ENCODE peak calls at places on chromosomes 2 and 18, in ten cellular contexts. One of them, this sample, is unnamed.

GRCh38 chr18:7626175-7626921 is 59.2 kb downstream of the PTPRM start:
- DNase-seq in choroid plexus epithelial cell: no peak
- DNase-seq in kidney glomerular epithelial cell: no peak
- DNase-seq in aorta: no peak
- DNase-seq in thyroid gland: no peak
- DNase-seq in SK-MEL-5: no peak
- DNase-seq in amniotic stem cell: no peak
- DNase-seq in activated gamma-delta T cell treated with Interleukin-2 at 50 U/mL for 16 hours: no peak
- DNase-seq in activated T-helper 1 cell treated with Interleukin-2 at 50 U/mL for 16 hours: no peak
- DNase-seq in NCI-H446: no peak
- DNase-seq in this sample: peak

GRCh38 chr2:138021154-138021553 is 56.9 kb downstream of the HNMT start:
- DNase-seq in choroid plexus epithelial cell: no peak
- DNase-seq in NCI-H446: no peak
- DNase-seq in activated T-helper 1 cell treated with Interleukin-2 at 50 U/mL for 16 hours: no peak
- DNase-seq in aorta: no peak
- DNase-seq in amniotic stem cell: no peak
- DNase-seq in kidney glomerular epithelial cell: no peak
- DNase-seq in thyroid gland: no peak
- DNase-seq in SK-MEL-5: no peak
- DNase-seq in activated gamma-delta T cell treated with Interleukin-2 at 50 U/mL for 16 hours: no peak
- DNase-seq in this sample: peak

GRCh38 chr2:20487030-20487391 is 40.1 kb downstream of the RHOB start:
- DNase-seq in amniotic stem cell: no peak
- DNase-seq in thyroid gland: no peak
- DNase-seq in activated T-helper 1 cell treated with Interleukin-2 at 50 U/mL for 16 hours: no peak
- DNase-seq in kidney glomerular epithelial cell: no peak
- DNase-seq in aorta: no peak
- DNase-seq in SK-MEL-5: no peak
- DNase-seq in activated gamma-delta T cell treated with Interleukin-2 at 50 U/mL for 16 hours: no peak
- DNase-seq in choroid plexus epithelial cell: no peak
- DNase-seq in NCI-H446: no peak
- DNase-seq in this sample: no peak

GRCh38 chr18:7748252-7749000 is 181.3 kb downstream of the PTPRM start:
- DNase-seq in thyroid gland: no peak
- DNase-seq in aorta: no peak
- DNase-seq in activated gamma-delta T cell treated with Interleukin-2 at 50 U/mL for 16 hours: no peak
- DNase-seq in kidney glomerular epithelial cell: no peak
- DNase-seq in choroid plexus epithelial cell: no peak
- DNase-seq in NCI-H446: no peak
- DNase-seq in activated T-helper 1 cell treated with Interleukin-2 at 50 U/mL for 16 hours: no peak
- DNase-seq in amniotic stem cell: no peak
- DNase-seq in SK-MEL-5: no peak
- DNase-seq in this sample: no peak

GRCh38 chr2:26976242-26976641 is 5.8 kb downstream of the MAPRE3 start:
- DNase-seq in choroid plexus epithelial cell: peak
- DNase-seq in thyroid gland: no peak
- DNase-seq in activated T-helper 1 cell treated with Interleukin-2 at 50 U/mL for 16 hours: no peak
- DNase-seq in aorta: no peak
- DNase-seq in amniotic stem cell: no peak
- DNase-seq in kidney glomerular epithelial cell: no peak
- DNase-seq in NCI-H446: no peak
- DNase-seq in SK-MEL-5: no peak
- DNase-seq in activated gamma-delta T cell treated with Interleukin-2 at 50 U/mL for 16 hours: no peak
- DNase-seq in this sample: no peak

GRCh38 chr2:118246726-118247125 is 158.5 kb downstream of the INSIG2 start:
- DNase-seq in activated gamma-delta T cell treated with Interleukin-2 at 50 U/mL for 16 hours: no peak
- DNase-seq in kidney glomerular epithelial cell: no peak
- DNase-seq in NCI-H446: peak
- DNase-seq in SK-MEL-5: peak
- DNase-seq in amniotic stem cell: no peak
- DNase-seq in thyroid gland: no peak
- DNase-seq in activated T-helper 1 cell treated with Interleukin-2 at 50 U/mL for 16 hours: no peak
- DNase-seq in aorta: no peak
- DNase-seq in choroid plexus epithelial cell: no peak
- DNase-seq in this sample: no peak

GRCh38 chr2:130874512-130874911 is 37.8 kb downstream of the ARHGEF4 start:
- DNase-seq in choroid plexus epithelial cell: no peak
- DNase-seq in thyroid gland: no peak
- DNase-seq in SK-MEL-5: no peak
- DNase-seq in activated gamma-delta T cell treated with Interleukin-2 at 50 U/mL for 16 hours: no peak
- DNase-seq in kidney glomerular epithelial cell: no peak
- DNase-seq in amniotic stem cell: no peak
- DNase-seq in aorta: no peak
- DNase-seq in activated T-helper 1 cell treated with Interleukin-2 at 50 U/mL for 16 hours: no peak
- DNase-seq in NCI-H446: no peak
- DNase-seq in this sample: no peak

GRCh38 chr2:49616800-49617199 is 462.5 kb upstream of the FSHR start:
- DNase-seq in kidney glomerular epithelial cell: peak
- DNase-seq in activated gamma-delta T cell treated with Interleukin-2 at 50 U/mL for 16 hours: no peak
- DNase-seq in thyroid gland: no peak
- DNase-seq in aorta: no peak
- DNase-seq in SK-MEL-5: peak
- DNase-seq in NCI-H446: peak
- DNase-seq in amniotic stem cell: no peak
- DNase-seq in activated T-helper 1 cell treated with Interleukin-2 at 50 U/mL for 16 hours: no peak
- DNase-seq in choroid plexus epithelial cell: peak
- DNase-seq in this sample: peak

GRCh38 chr2:10732924-10733583 is 11.6 kb downstream of the ATP6V1C2 start:
- DNase-seq in amniotic stem cell: no peak
- DNase-seq in NCI-H446: no peak
- DNase-seq in choroid plexus epithelial cell: no peak
- DNase-seq in activated gamma-delta T cell treated with Interleukin-2 at 50 U/mL for 16 hours: no peak
- DNase-seq in SK-MEL-5: no peak
- DNase-seq in activated T-helper 1 cell treated with Interleukin-2 at 50 U/mL for 16 hours: no peak
- DNase-seq in thyroid gland: no peak
- DNase-seq in aorta: no peak
- DNase-seq in kidney glomerular epithelial cell: no peak
- DNase-seq in this sample: no peak

GRCh38 chr2:63811063-63811462 is 30.6 kb upstream of the UGP2 start:
- DNase-seq in choroid plexus epithelial cell: no peak
- DNase-seq in SK-MEL-5: no peak
- DNase-seq in activated T-helper 1 cell treated with Interleukin-2 at 50 U/mL for 16 hours: no peak
- DNase-seq in amniotic stem cell: no peak
- DNase-seq in aorta: no peak
- DNase-seq in thyroid gland: no peak
- DNase-seq in NCI-H446: no peak
- DNase-seq in kidney glomerular epithelial cell: no peak
- DNase-seq in activated gamma-delta T cell treated with Interleukin-2 at 50 U/mL for 16 hours: no peak
- DNase-seq in this sample: no peak

GRCh38 chr2:60463249-60463648 is 90.2 kb downstream of the BCL11A start:
- DNase-seq in activated gamma-delta T cell treated with Interleukin-2 at 50 U/mL for 16 hours: no peak
- DNase-seq in choroid plexus epithelial cell: peak
- DNase-seq in aorta: no peak
- DNase-seq in thyroid gland: peak
- DNase-seq in kidney glomerular epithelial cell: no peak
- DNase-seq in amniotic stem cell: no peak
- DNase-seq in NCI-H446: peak
- DNase-seq in activated T-helper 1 cell treated with Interleukin-2 at 50 U/mL for 16 hours: no peak
- DNase-seq in SK-MEL-5: no peak
- DNase-seq in this sample: no peak

GRCh38 chr18:46273861-46274260 is 169.7 kb downstream of the HAUS1 start:
- DNase-seq in activated gamma-delta T cell treated with Interleukin-2 at 50 U/mL for 16 hours: no peak
- DNase-seq in choroid plexus epithelial cell: no peak
- DNase-seq in activated T-helper 1 cell treated with Interleukin-2 at 50 U/mL for 16 hours: no peak
- DNase-seq in kidney glomerular epithelial cell: no peak
- DNase-seq in SK-MEL-5: no peak
- DNase-seq in NCI-H446: no peak
- DNase-seq in amniotic stem cell: no peak
- DNase-seq in aorta: no peak
- DNase-seq in thyroid gland: no peak
- DNase-seq in this sample: peak

GRCh38 chr2:3434005-3434404 is 54.5 kb downstream of the TRAPPC12 start:
- DNase-seq in SK-MEL-5: no peak
- DNase-seq in thyroid gland: no peak
- DNase-seq in kidney glomerular epithelial cell: no peak
- DNase-seq in activated T-helper 1 cell treated with Interleukin-2 at 50 U/mL for 16 hours: no peak
- DNase-seq in aorta: no peak
- DNase-seq in activated gamma-delta T cell treated with Interleukin-2 at 50 U/mL for 16 hours: no peak
- DNase-seq in choroid plexus epithelial cell: no peak
- DNase-seq in amniotic stem cell: no peak
- DNase-seq in NCI-H446: no peak
- DNase-seq in this sample: no peak

This sample was measured in trophoblast cell.